ENCODE peak calls at places on chromosomes 3 and 15, in ten cellular contexts. M is cardiac fibroblast; V is GM13976; J is CD4-positive, alpha-beta T cell; H is cardiac muscle cell; K is WTC11; U is foreskin fibroblast; F is bronchial epithelial cell; N is natural killer cell; T is ovary. X is an unnamed sample.

GRCh38 chr15:66705277-66705927 is 3.4 kb downstream of the SMAD6 start:
- DNase-seq in M (no peak), V (no peak), J (no peak), H (no peak), K (no peak), U (no peak), F (no peak), N (no peak), T (no peak), X (no peak)

GRCh38 chr15:73570355-73571032 is 62.7 kb downstream of the NPTN start:
- DNase-seq in M (no peak), V (no peak), J (no peak), H (no peak), K (no peak), U (no peak), F (no peak), N (no peak), T (no peak), X (no peak)

GRCh38 chr15:45630958-45631691 is 3.7 kb upstream of the SQOR start:
- DNase-seq in M (peak; percentile 75), V (no peak), J (no peak), H (no peak), K (no peak), U (peak; percentile 97), F (peak; percentile 97), N (no peak), T (no peak), X (no peak)

GRCh38 chr3:13877911-13878710 is 1.8 kb downstream of the WNT7A start:
- DNase-seq in M (no peak), V (no peak), J (no peak), H (peak; percentile 42), K (peak; percentile 29), U (no peak), F (no peak), N (no peak), T (no peak), X (peak; percentile 10)

GRCh38 chr3:126352476-126353454 is 4.4 kb downstream of the KLF15 start:
- DNase-seq in M (peak; percentile 59), V (no peak), J (no peak), H (no peak), K (peak; percentile 5), U (peak; percentile 88), F (no peak), N (no peak), T (peak; percentile 44), X (no peak)

GRCh38 chr15:97061392-97061791 is 730.9 kb downstream of the NR2F2 start:
- DNase-seq in M (no peak), V (no peak), J (no peak), H (peak; percentile 48), K (no peak), U (no peak), F (no peak), N (no peak), T (no peak), X (no peak)

GRCh38 chr15:89766357-89767311 is 9.5 kb upstream of the MESP2 start:
- DNase-seq in M (no peak), V (no peak), J (no peak), H (no peak), K (no peak), U (no peak), F (no peak), N (no peak), T (no peak), X (no peak)

GRCh38 chr15:28892789-28893610 is 7.2 kb downstream of the APBA2 start:
- DNase-seq in M (peak; percentile 10), V (no peak), J (no peak), H (no peak), K (no peak), U (peak; percentile 75), F (no peak), N (no peak), T (no peak), X (no peak)

GRCh38 chr3:18234717-18235335 is 190.3 kb downstream of the SATB1 start:
- DNase-seq in M (peak; percentile 25), V (no peak), J (no peak), H (peak; percentile 40), K (no peak), U (no peak), F (peak; percentile 50), N (no peak), T (no peak), X (no peak)

GRCh38 chr3:128091586-128091985 is 32.0 kb downstream of the RUVBL1 start:
- DNase-seq in M (no peak), V (no peak), J (no peak), H (no peak), K (no peak), U (peak; percentile 74), F (no peak), N (no peak), T (no peak), X (no peak)

GRCh38 chr3:105970283-105970682 is 101.5 kb upstream of the CBLB start:
- DNase-seq in M (peak; percentile 96), V (no peak), J (no peak), H (no peak), K (peak; percentile 11), U (peak; percentile 93), F (peak; percentile 90), N (no peak), T (no peak), X (no peak)

GRCh38 chr15:93497256-93497655 is 408.2 kb upstream of the RGMA start:
- DNase-seq in M (no peak), V (no peak), J (no peak), H (no peak), K (no peak), U (no peak), F (peak; percentile 78), N (no peak), T (no peak), X (no peak)

GRCh38 chr3:192905980-192906678 is 11.5 kb downstream of the MB21D2 start:
- DNase-seq in M (no peak), V (no peak), J (no peak), H (no peak), K (no peak), U (no peak), F (no peak), N (no peak), T (no peak), X (no peak)
- TF ChIP-seq CTCF in M (no peak), V (no peak), J (no peak), H (no peak), K (no peak), U (no peak), F (no peak), N (no peak), T (no peak), X (no peak)

DNA sequence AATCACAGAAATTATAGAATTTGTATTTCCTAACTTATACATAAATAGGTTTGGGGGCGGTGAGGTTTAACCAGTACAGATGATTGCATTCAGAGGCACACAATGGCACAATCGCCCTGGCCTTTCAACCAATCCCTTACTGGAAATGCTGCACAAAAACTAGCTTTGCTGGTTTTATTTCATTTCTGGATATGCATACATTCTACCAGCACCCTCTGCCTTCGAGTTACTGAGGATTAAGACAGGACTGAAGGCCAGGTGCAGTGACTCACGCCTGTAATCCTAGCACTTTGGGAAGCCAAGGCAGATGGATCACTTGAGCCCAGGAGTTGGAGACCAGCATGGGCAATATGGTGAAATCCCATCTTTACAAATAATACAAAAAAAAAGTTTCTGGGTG is 336.1 kb downstream of the ARRDC4 start:
- DNase-seq in M (no peak), V (no peak), J (no peak), H (no peak), K (no peak), U (no peak), F (peak; percentile 39), N (no peak), T (no peak), X (no peak)
- TF ChIP-seq CTCF in M (no peak), V (no peak), J (no peak), H (no peak), K (no peak), U (no peak), F (no peak), N (no peak), T (no peak), X (no peak)

DNA sequence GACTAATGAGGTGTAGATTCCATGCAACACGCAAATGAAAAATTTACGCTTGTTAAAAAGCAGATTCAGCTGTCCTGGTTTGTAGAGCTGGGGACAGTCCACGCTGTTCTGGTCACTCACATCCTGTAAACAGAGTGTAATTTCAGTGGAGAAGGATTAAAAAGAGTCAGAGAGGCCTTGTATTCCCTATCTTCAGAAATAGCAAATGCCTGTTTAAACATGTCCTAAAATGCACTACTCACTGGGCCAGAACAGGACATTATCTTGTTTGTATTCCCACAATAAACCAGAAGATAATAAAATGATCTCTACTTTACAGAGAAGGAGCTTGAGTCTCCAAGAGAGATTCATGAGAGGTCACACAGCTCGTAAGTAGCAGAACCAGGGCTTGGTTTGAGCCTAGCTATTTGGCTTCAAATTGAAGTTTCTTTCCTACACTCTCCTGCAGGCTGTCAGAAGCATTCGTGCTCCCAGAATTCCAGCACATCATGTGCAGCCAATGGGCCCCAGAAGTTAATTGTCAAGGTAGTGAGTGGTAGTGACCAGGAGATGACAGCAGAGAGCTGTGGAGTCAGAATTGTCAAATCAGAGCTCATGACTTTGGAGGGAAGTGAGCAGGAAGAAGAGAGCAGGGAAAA is 242.5 kb downstream of the ATP8B4 start:
- DNase-seq in M (peak; percentile 50), V (no peak), J (no peak), H (peak; percentile 17), K (peak; percentile 53), U (no peak), F (peak; percentile 33), N (no peak), T (no peak), X (no peak)
- TF ChIP-seq CTCF in M (peak; percentile 43), V (peak; percentile 2), J (no peak), H (peak; percentile 25), K (peak; percentile 56), U (no peak), F (peak; percentile 40), N (no peak), T (no peak), X (no peak)

GRCh38 chr3:197021729-197022404 is 7.8 kb downstream of the MELTF start:
- DNase-seq in M (no peak), V (no peak), J (no peak), H (no peak), K (no peak), U (no peak), F (no peak), N (no peak), T (peak; percentile 14), X (no peak)

GRCh38 chr3:197022405-197023231 is 7.0 kb downstream of the MELTF start:
- DNase-seq in M (no peak), V (peak; percentile 36), J (no peak), H (peak; percentile 37), K (no peak), U (no peak), F (no peak), N (no peak), T (peak; percentile 23), X (peak; percentile 63)

GRCh38 chr3:197024881-197025735 is 4.5 kb downstream of the MELTF start:
- DNase-seq in M (no peak), V (peak; percentile 27), J (no peak), H (no peak), K (no peak), U (no peak), F (no peak), N (no peak), T (peak; percentile 21), X (no peak)

GRCh38 chr3:197023998-197024651 is 5.5 kb downstream of the MELTF start:
- DNase-seq in M (no peak), V (no peak), J (no peak), H (no peak), K (no peak), U (no peak), F (no peak), N (no peak), T (peak; percentile 36), X (no peak)

GRCh38 chr3:197023241-197023997 is 6.2 kb downstream of the MELTF start:
- DNase-seq in M (no peak), V (peak; percentile 84), J (no peak), H (no peak), K (no peak), U (no peak), F (no peak), N (no peak), T (peak; percentile 30), X (peak; percentile 88)
- TF ChIP-seq CTCF in M (no peak), V (no peak), J (no peak), H (no peak), K (no peak), U (no peak), F (no peak), N (no peak), T (no peak), X (no peak)